ENCODE peak calls at places on chromosomes 4 and X, in five cellular contexts. L is aorta, K is AG08396, Y is Caki2, V is natural killer cell. F is an unnamed sample.

GRCh38 chr4:105102026-105102425 is 44.6 kb upstream of the TET2 start:
- DNase-seq in L (no peak), K (no peak), Y (no peak), V (no peak), F (no peak)

GRCh38 chr4:143616771-143617170 is 83.7 kb downstream of the FREM3 start:
- DNase-seq in L (no peak), K (peak; percentile 7), Y (peak; percentile 7), V (no peak), F (no peak)

GRCh38 chr4:135249006-135249405 is 1047.4 kb upstream of the PABPC4L start:
- DNase-seq in L (no peak), K (no peak), Y (no peak), V (no peak), F (no peak)

GRCh38 chr4:6421397-6421796 is 51.0 kb downstream of the PPP2R2C start:
- DNase-seq in L (peak; percentile 42), K (no peak), Y (no peak), V (no peak), F (no peak)

GRCh38 chr4:153138736-153139135 is 65.5 kb upstream of the TRIM2 start:
- DNase-seq in L (no peak), K (no peak), Y (no peak), V (no peak), F (no peak)

GRCh38 chrX:136941396-136942337 is 61.1 kb upstream of the RBMX start:
- DNase-seq in L (no peak), K (no peak), Y (no peak), V (no peak), F (no peak)

GRCh38 chr4:76949293-76950051 is at the start of gene SEPTIN11:
- DNase-seq in L (peak; percentile 98), K (peak; percentile 96), Y (peak; percentile 91), V (peak; percentile 81), F (peak; percentile 96)

GRCh38 chr4:108483077-108483476 is 137.3 kb upstream of the RPL34 start:
- DNase-seq in L (no peak), K (no peak), Y (no peak), V (no peak), F (no peak)

GRCh38 chr4:13537011-13537831 is 7.1 kb downstream of the NKX3-2 start:
- DNase-seq in L (no peak), K (no peak), Y (no peak), V (no peak), F (no peak)

GRCh38 chr4:85084371-85085170 is 118.1 kb upstream of the WDFY3 start:
- DNase-seq in L (no peak), K (peak; percentile 20), Y (peak; percentile 12), V (no peak), F (peak; percentile 38)

GRCh38 chrX:44305921-44306320 is 37.6 kb downstream of the EFHC2 start:
- DNase-seq in L (no peak), K (no peak), Y (no peak), V (no peak), F (no peak)

GRCh38 chr4:54372951-54373350 is 143.9 kb downstream of the PDGFRA start:
- DNase-seq in L (no peak), K (no peak), Y (no peak), V (no peak), F (no peak)

GRCh38 chr4:2767705-2768074 is 11.6 kb upstream of the TNIP2 start:
- DNase-seq in L (peak; percentile 69), K (no peak), Y (no peak), V (no peak), F (peak; percentile 53)

GRCh38 chr4:25172964-25173917 is 13.0 kb upstream of the SEPSECS start:
- DNase-seq in L (no peak), K (peak; percentile 82), Y (peak; percentile 72), V (no peak), F (peak; percentile 71)

GRCh38 chr4:146029939-146030710 is 91.5 kb upstream of the ZNF827 start:
- DNase-seq in L (no peak), K (no peak), Y (no peak), V (no peak), F (no peak)

GRCh38 chr4:18180122-18180521 is 158.6 kb upstream of the LCORL start:
- DNase-seq in L (no peak), K (no peak), Y (no peak), V (no peak), F (no peak)

GRCh38 chr4:165207431-165208321 is at the start of gene KLHL2:
- DNase-seq in L (peak; percentile 93), K (peak; percentile 92), Y (peak; percentile 72), V (peak; percentile 64), F (peak; percentile 72)

GRCh38 chrX:64975491-64975890 is 759 bp downstream of the ZC4H2 start:
- DNase-seq in L (peak; percentile 76), K (peak; percentile 16), Y (peak; percentile 38), V (peak; percentile 13), F (peak; percentile 57)

GRCh38 chrX:40154853-40155616 is 57.3 kb upstream of the BCOR start:
- DNase-seq in L (peak; percentile 85), K (peak; percentile 75), Y (peak; percentile 25), V (no peak), F (peak; percentile 84)

GRCh38 chrX:13051529-13052172 is 7.2 kb upstream of the FAM9C start:
- DNase-seq in L (no peak), K (no peak), Y (no peak), V (no peak), F (no peak)

GRCh38 chr4:85762204-85762884 is 287.4 kb downstream of the ARHGAP24 start:
- DNase-seq in L (no peak), K (no peak), Y (no peak), V (no peak), F (no peak)

GRCh38 chrX:151970661-151971060 is 3.8 kb downstream of the GABRE start:
- DNase-seq in L (peak; percentile 88), K (peak; percentile 85), Y (peak; percentile 40), V (no peak), F (peak; percentile 77)

GRCh38 chr4:99190336-99190735 is 28.7 kb downstream of the ADH6 start:
- DNase-seq in L (no peak), K (no peak), Y (no peak), V (no peak), F (no peak)

GRCh38 chrX:41515376-41515775 is 68.2 kb downstream of the NYX start:
- DNase-seq in L (no peak), K (no peak), Y (no peak), V (no peak), F (no peak)

GRCh38 chr4:181301735-181302380 is 941.3 kb upstream of the TENM3 start:
- DNase-seq in L (no peak), K (no peak), Y (no peak), V (no peak), F (no peak)

GRCh38 chr4:41212221-41213203 is 1.8 kb downstream of the APBB2 start:
- DNase-seq in L (no peak), K (peak; percentile 59), Y (peak; percentile 39), V (no peak), F (peak; percentile 42)

GRCh38 chrX:46574941-46575381 is 1.4 kb downstream of the CHST7 start:
- DNase-seq in L (no peak), K (no peak), Y (no peak), V (peak; percentile 17), F (no peak)

GRCh38 chr4:30537462-30537861 is 182.7 kb upstream of the PCDH7 start:
- DNase-seq in L (no peak), K (no peak), Y (peak; percentile 82), V (no peak), F (no peak)

GRCh38 chr4:183449193-183449888 is 4.9 kb downstream of the CDKN2AIP start:
- DNase-seq in L (no peak), K (no peak), Y (no peak), V (no peak), F (no peak)

GRCh38 chr4:177006331-177006730 is 213.6 kb upstream of the VEGFC start:
- DNase-seq in L (no peak), K (no peak), Y (no peak), V (no peak), F (no peak)

GRCh38 chr4:13704020-13704419 is 76.5 kb upstream of the BOD1L1 start:
- DNase-seq in L (no peak), K (no peak), Y (no peak), V (no peak), F (no peak)

GRCh38 chrX:102129473-102129872 is 4.0 kb downstream of the TCEAL2 start:
- DNase-seq in L (no peak), K (peak; percentile 34), Y (peak; percentile 0), V (no peak), F (no peak)

GRCh38 chrX:78118628-78119027 is 14.6 kb downstream of the PGK1 start:
- DNase-seq in L (no peak), K (no peak), Y (no peak), V (no peak), F (no peak)

GRCh38 chrX:24100713-24101112 is 46.0 kb downstream of the EIF2S3 start:
- DNase-seq in L (no peak), K (no peak), Y (no peak), V (no peak), F (no peak)

GRCh38 chr4:53595204-53595603 is 3.9 kb upstream of the LNX1 start:
- DNase-seq in L (no peak), K (no peak), Y (no peak), V (no peak), F (no peak)

GRCh38 chrX:10576777-10577444 is 43.5 kb downstream of the MID1 start:
- DNase-seq in L (no peak), K (no peak), Y (peak; percentile 66), V (no peak), F (no peak)

F was measured in tibial artery.